ENCODE peak calls at places on chromosomes 7 and 10, in five cellular contexts. One of them, this sample, is unnamed.

GRCh38 chr7:21256310-21256877 is 171.5 kb upstream of the SP4 start:
- DNase-seq in Caco-2: no peak
- DNase-seq in stomach: no peak
- DNase-seq in breast epithelium: no peak
- DNase-seq in fibroblast of lung: peak; percentile 18
- DNase-seq in this sample: no peak

GRCh38 chr7:87391020-87391701 is 45.7 kb downstream of the CROT start:
- DNase-seq in stomach: no peak
- DNase-seq in Caco-2: no peak
- DNase-seq in fibroblast of lung: no peak
- DNase-seq in breast epithelium: no peak
- DNase-seq in this sample: no peak

GRCh38 chr10:9681655-9682054 is 1336.0 kb upstream of the CELF2 start:
- DNase-seq in stomach: no peak
- DNase-seq in fibroblast of lung: no peak
- DNase-seq in Caco-2: no peak
- DNase-seq in breast epithelium: no peak
- DNase-seq in this sample: no peak

GRCh38 chr10:62540389-62540788 is 166.2 kb downstream of the ZNF365 start:
- DNase-seq in stomach: no peak
- DNase-seq in breast epithelium: no peak
- DNase-seq in fibroblast of lung: no peak
- DNase-seq in Caco-2: no peak
- DNase-seq in this sample: no peak

GRCh38 chr10:49158915-49159314 is 25.1 kb upstream of the FAM170B start:
- DNase-seq in stomach: no peak
- DNase-seq in fibroblast of lung: no peak
- DNase-seq in Caco-2: no peak
- DNase-seq in breast epithelium: no peak
- DNase-seq in this sample: no peak

GRCh38 chr7:150860291-150860977 is 8.1 kb downstream of the AOC1 start:
- DNase-seq in breast epithelium: no peak
- DNase-seq in fibroblast of lung: no peak
- DNase-seq in stomach: no peak
- DNase-seq in Caco-2: no peak
- DNase-seq in this sample: peak; percentile 8

GRCh38 chr7:48249162-48249561 is 77.9 kb downstream of the ABCA13 start:
- DNase-seq in Caco-2: no peak
- DNase-seq in stomach: no peak
- DNase-seq in breast epithelium: no peak
- DNase-seq in fibroblast of lung: no peak
- DNase-seq in this sample: no peak

GRCh38 chr10:3199488-3199887 is 26.9 kb upstream of the PITRM1 start:
- DNase-seq in fibroblast of lung: no peak
- DNase-seq in Caco-2: no peak
- DNase-seq in stomach: no peak
- DNase-seq in breast epithelium: no peak
- DNase-seq in this sample: no peak

GRCh38 chr10:109427421-109427820 is 495.9 kb downstream of the XPNPEP1 start:
- DNase-seq in fibroblast of lung: peak; percentile 34
- DNase-seq in stomach: no peak
- DNase-seq in breast epithelium: no peak
- DNase-seq in Caco-2: no peak
- DNase-seq in this sample: no peak

GRCh38 chr10:8183241-8183704 is 128.8 kb downstream of the GATA3 start:
- DNase-seq in breast epithelium: no peak
- DNase-seq in fibroblast of lung: peak; percentile 87
- DNase-seq in stomach: no peak
- DNase-seq in Caco-2: no peak
- DNase-seq in this sample: no peak

GRCh38 chr10:83983578-83984255 is 155.6 kb upstream of the GHITM start:
- DNase-seq in stomach: no peak
- DNase-seq in Caco-2: no peak
- DNase-seq in fibroblast of lung: peak; percentile 30
- DNase-seq in breast epithelium: no peak
- DNase-seq in this sample: no peak

GRCh38 chr7:129452589-129453231 is 18.5 kb downstream of the STRIP2 start:
- DNase-seq in breast epithelium: no peak
- DNase-seq in Caco-2: no peak
- DNase-seq in stomach: no peak
- DNase-seq in fibroblast of lung: no peak
- DNase-seq in this sample: no peak
- H3K4me1 ChIP-seq in breast epithelium: no peaks in the 10 kb centered on the region
- H3K4me1 ChIP-seq in Caco-2: peaks cover 6% of the 10 kb centered on the region
- H3K4me1 ChIP-seq in stomach: no peaks in the 10 kb centered on the region
- H3K4me1 ChIP-seq in fibroblast of lung: no peaks in the 10 kb centered on the region
- H3K4me1 ChIP-seq in this sample: no peaks in the 10 kb centered on the region

GRCh38 chr7:44382459-44383300 is 57.3 kb upstream of the CAMK2B start:
- DNase-seq in breast epithelium: no peak
- DNase-seq in Caco-2: no peak
- DNase-seq in fibroblast of lung: peak; percentile 24
- DNase-seq in stomach: peak; percentile 13
- DNase-seq in this sample: no peak
- H3K4me1 ChIP-seq in breast epithelium: no peaks in the 10 kb centered on the region
- H3K4me1 ChIP-seq in Caco-2: no peaks in the 10 kb centered on the region
- H3K4me1 ChIP-seq in fibroblast of lung: peaks cover 50% of the 10 kb centered on the region
- H3K4me1 ChIP-seq in stomach: no peaks in the 10 kb centered on the region
- H3K4me1 ChIP-seq in this sample: no peaks in the 10 kb centered on the region

DNA sequence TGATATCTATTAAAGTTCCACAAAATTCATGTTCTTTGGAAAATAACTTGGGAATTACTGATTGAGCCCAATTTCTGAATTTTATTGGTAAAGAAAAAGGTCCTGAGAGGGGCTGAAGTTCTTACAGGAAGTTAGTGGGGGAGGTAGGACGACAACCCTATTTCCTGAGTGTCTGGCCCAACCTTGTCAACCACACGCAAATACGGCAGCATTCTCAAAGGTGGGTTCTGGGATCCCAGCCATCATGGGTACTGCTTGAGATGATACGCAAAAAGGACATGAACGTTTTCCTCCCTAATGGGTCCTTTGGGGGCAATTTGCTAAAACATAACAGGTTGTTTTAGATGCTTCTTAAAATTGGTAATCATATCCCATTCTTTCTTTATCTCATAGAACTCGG is 2.7 kb upstream of the PDCD4 start:
- DNase-seq in stomach: no peak
- DNase-seq in breast epithelium: no peak
- DNase-seq in Caco-2: no peak
- DNase-seq in fibroblast of lung: no peak
- DNase-seq in this sample: no peak
- H3K4me1 ChIP-seq in stomach: peaks cover 43% of the 10 kb centered on the region
- H3K4me1 ChIP-seq in breast epithelium: peaks cover 13% of the 10 kb centered on the region
- H3K4me1 ChIP-seq in Caco-2: peaks cover 10% of the 10 kb centered on the region
- H3K4me1 ChIP-seq in fibroblast of lung: peaks cover 5% of the 10 kb centered on the region
- H3K4me1 ChIP-seq in this sample: peaks cover 7% of the 10 kb centered on the region

DNA sequence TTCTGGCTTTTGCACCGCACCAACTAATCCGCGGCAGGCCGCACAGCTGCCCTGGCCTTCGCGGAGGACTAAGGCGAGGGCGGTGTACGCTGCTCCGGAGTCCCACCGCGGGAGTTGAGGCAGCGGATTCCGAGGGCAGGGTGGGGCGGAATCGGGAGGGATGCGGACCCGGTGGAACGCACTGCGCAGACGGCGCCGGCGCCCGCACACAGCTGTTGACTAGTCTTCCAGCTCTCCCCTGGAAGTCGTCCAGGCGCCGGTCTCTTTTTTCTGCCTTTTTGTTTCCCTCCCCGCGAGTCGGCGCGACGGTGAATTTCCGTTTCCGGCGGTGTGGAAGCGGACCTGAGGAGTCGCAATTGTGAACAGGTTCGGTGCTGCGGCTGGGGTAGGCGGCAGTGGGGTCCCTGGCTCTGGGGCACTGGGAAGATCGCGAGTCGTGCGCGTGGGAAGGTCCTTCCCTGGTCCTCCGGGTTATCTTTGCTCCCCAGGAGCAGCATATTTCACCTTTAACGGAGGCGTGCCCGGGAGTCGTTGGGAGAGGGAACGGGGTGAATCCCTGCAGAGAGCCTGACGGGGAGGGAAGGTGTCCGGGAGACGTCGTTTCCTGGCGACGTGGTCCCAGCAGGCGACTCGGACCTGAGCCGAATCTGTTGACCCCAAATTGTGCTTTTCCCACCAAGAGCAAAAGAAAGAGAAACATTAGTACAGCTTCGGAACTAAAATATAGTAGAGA is at the start of gene ASAH2B:
- DNase-seq in stomach: peak; percentile 83
- DNase-seq in fibroblast of lung: peak; percentile 84
- DNase-seq in breast epithelium: peak; percentile 78
- DNase-seq in Caco-2: peak; percentile 87
- DNase-seq in this sample: peak; percentile 89
- H3K4me1 ChIP-seq in stomach: peaks cover 4% of the 10 kb centered on the region
- H3K4me1 ChIP-seq in fibroblast of lung: no peaks in the 10 kb centered on the region
- H3K4me1 ChIP-seq in breast epithelium: no peaks in the 10 kb centered on the region
- H3K4me1 ChIP-seq in Caco-2: peaks cover 6% of the 10 kb centered on the region
- H3K4me1 ChIP-seq in this sample: no peaks in the 10 kb centered on the region

GRCh38 chr7:44076101-44076895 is 6.0 kb downstream of the POLM start:
- DNase-seq in Caco-2: no peak
- DNase-seq in breast epithelium: no peak
- DNase-seq in fibroblast of lung: no peak
- DNase-seq in stomach: peak; percentile 84
- DNase-seq in this sample: no peak
- H3K4me1 ChIP-seq in Caco-2: peaks cover 13% of the 10 kb centered on the region
- H3K4me1 ChIP-seq in breast epithelium: peaks cover 8% of the 10 kb centered on the region
- H3K4me1 ChIP-seq in fibroblast of lung: peaks cover 2% of the 10 kb centered on the region
- H3K4me1 ChIP-seq in stomach: peaks cover 36% of the 10 kb centered on the region
- H3K4me1 ChIP-seq in this sample: peaks cover 4% of the 10 kb centered on the region

GRCh38 chr7:50660830-50661175 is 95.6 kb upstream of the DDC start:
- DNase-seq in stomach: no peak
- DNase-seq in breast epithelium: no peak
- DNase-seq in Caco-2: no peak
- DNase-seq in fibroblast of lung: no peak
- DNase-seq in this sample: no peak

GRCh38 chr7:50660040-50660829 is 95.0 kb upstream of the DDC start:
- DNase-seq in Caco-2: no peak
- DNase-seq in breast epithelium: no peak
- DNase-seq in fibroblast of lung: no peak
- DNase-seq in stomach: no peak
- DNase-seq in this sample: no peak

GRCh38 chr7:50657912-50658311 is 92.7 kb upstream of the DDC start:
- DNase-seq in breast epithelium: no peak
- DNase-seq in stomach: no peak
- DNase-seq in fibroblast of lung: no peak
- DNase-seq in Caco-2: no peak
- DNase-seq in this sample: no peak

GRCh38 chr7:50658696-50659095 is 93.5 kb upstream of the DDC start:
- DNase-seq in Caco-2: no peak
- DNase-seq in fibroblast of lung: no peak
- DNase-seq in stomach: no peak
- DNase-seq in breast epithelium: no peak
- DNase-seq in this sample: no peak

GRCh38 chr7:50659329-50659965 is 94.2 kb upstream of the DDC start:
- DNase-seq in fibroblast of lung: no peak
- DNase-seq in Caco-2: no peak
- DNase-seq in stomach: no peak
- DNase-seq in breast epithelium: no peak
- DNase-seq in this sample: no peak
- H3K4me1 ChIP-seq in fibroblast of lung: peaks cover 7% of the 10 kb centered on the region
- H3K4me1 ChIP-seq in Caco-2: no peaks in the 10 kb centered on the region
- H3K4me1 ChIP-seq in stomach: peaks cover 31% of the 10 kb centered on the region
- H3K4me1 ChIP-seq in breast epithelium: peaks cover 5% of the 10 kb centered on the region
- H3K4me1 ChIP-seq in this sample: peaks cover 13% of the 10 kb centered on the region

GRCh38 chr7:130148561-130148960 is 56.6 kb downstream of the TMEM209 start:
- DNase-seq in Caco-2: no peak
- DNase-seq in fibroblast of lung: peak; percentile 27
- DNase-seq in breast epithelium: no peak
- DNase-seq in stomach: no peak
- DNase-seq in this sample: no peak
- H3K4me1 ChIP-seq in Caco-2: peaks cover 5% of the 10 kb centered on the region
- H3K4me1 ChIP-seq in fibroblast of lung: no peaks in the 10 kb centered on the region
- H3K4me1 ChIP-seq in breast epithelium: peaks cover 2% of the 10 kb centered on the region
- H3K4me1 ChIP-seq in stomach: no peaks in the 10 kb centered on the region
- H3K4me1 ChIP-seq in this sample: no peaks in the 10 kb centered on the region

DNA sequence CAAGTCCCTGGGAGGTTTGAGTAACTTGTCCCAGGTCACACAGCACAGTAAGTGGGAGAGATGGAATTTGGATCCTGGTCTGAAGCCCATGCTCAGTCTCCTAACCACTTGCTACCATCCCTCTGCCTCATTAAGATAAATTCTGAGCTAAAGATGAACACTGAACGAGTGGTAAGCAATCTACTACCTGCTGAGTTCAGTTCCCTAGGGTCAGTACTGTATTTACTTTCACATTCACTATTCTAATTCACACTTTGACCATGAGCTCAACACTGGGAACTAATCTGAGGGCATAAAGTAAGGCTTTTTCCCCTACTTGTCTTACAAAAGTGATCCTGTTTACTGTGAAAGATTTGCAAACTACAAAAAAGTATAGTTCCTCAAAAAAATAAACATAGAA is 2.4 kb downstream of the UROS start:
- DNase-seq in Caco-2: no peak
- DNase-seq in breast epithelium: no peak
- DNase-seq in fibroblast of lung: no peak
- DNase-seq in stomach: no peak
- DNase-seq in this sample: no peak
- H3K4me1 ChIP-seq in Caco-2: peaks cover 4% of the 10 kb centered on the region
- H3K4me1 ChIP-seq in breast epithelium: peaks cover 16% of the 10 kb centered on the region
- H3K4me1 ChIP-seq in fibroblast of lung: peaks cover 10% of the 10 kb centered on the region
- H3K4me1 ChIP-seq in stomach: peaks cover 23% of the 10 kb centered on the region
- H3K4me1 ChIP-seq in this sample: peaks cover 12% of the 10 kb centered on the region

GRCh38 chr7:94648731-94649130 is 7.2 kb downstream of the SGCE start:
- DNase-seq in fibroblast of lung: no peak
- DNase-seq in breast epithelium: no peak
- DNase-seq in stomach: no peak
- DNase-seq in Caco-2: no peak
- DNase-seq in this sample: no peak

GRCh38 chr7:94650137-94650536 is 5.8 kb downstream of the SGCE start:
- DNase-seq in breast epithelium: no peak
- DNase-seq in stomach: no peak
- DNase-seq in fibroblast of lung: no peak
- DNase-seq in Caco-2: no peak
- DNase-seq in this sample: no peak

GRCh38 chr7:94649313-94649924 is 6.5 kb downstream of the SGCE start:
- DNase-seq in fibroblast of lung: peak; percentile 40
- DNase-seq in Caco-2: no peak
- DNase-seq in stomach: no peak
- DNase-seq in breast epithelium: no peak
- DNase-seq in this sample: no peak

GRCh38 chr7:94643771-94644545 is 12.0 kb downstream of the SGCE start:
- DNase-seq in stomach: no peak
- DNase-seq in Caco-2: no peak
- DNase-seq in fibroblast of lung: peak; percentile 58
- DNase-seq in breast epithelium: no peak
- DNase-seq in this sample: no peak

DNA sequence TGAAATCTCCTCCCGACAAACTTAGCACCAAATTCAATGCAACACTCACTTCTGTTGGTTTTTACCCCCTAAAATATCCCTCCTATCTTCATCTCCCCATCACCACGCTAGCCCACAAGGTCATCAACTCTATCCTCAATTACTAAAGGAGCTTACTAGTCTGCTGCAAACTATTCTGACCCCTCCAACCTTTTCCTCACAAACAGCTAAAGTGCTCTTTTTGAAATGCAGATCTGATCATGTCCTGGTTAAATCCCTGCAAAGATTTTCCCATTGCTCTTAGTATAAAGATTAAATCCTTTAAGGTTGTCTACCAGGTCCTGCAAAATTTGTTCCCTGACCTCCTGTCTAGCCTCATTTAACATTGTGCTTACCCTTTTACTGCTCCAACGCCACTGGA is 8.6 kb downstream of the SGCE start:
- DNase-seq in stomach: no peak
- DNase-seq in fibroblast of lung: no peak
- DNase-seq in breast epithelium: no peak
- DNase-seq in Caco-2: no peak
- DNase-seq in this sample: no peak
- H3K4me1 ChIP-seq in stomach: no peaks in the 10 kb centered on the region
- H3K4me1 ChIP-seq in fibroblast of lung: no peaks in the 10 kb centered on the region
- H3K4me1 ChIP-seq in breast epithelium: no peaks in the 10 kb centered on the region
- H3K4me1 ChIP-seq in Caco-2: no peaks in the 10 kb centered on the region
- H3K4me1 ChIP-seq in this sample: peaks cover 4% of the 10 kb centered on the region